ENCODE peak calls at places on chromosome 17, in nine cellular contexts. One of them, this sample, is unnamed.

GRCh38 chr17:49290690-49291326 is 60.2 kb upstream of the PHOSPHO1 start:
- DNase-seq in left colon: peak
- DNase-seq in GM19239: no peak
- DNase-seq in RWPE2: no peak
- DNase-seq in NCI-H1092 treated with DMSO at 0.1 percent for 48 hours: no peak
- DNase-seq in KBM-7: peak
- DNase-seq in posterior cingulate gyrus: no peak
- DNase-seq in HEK293T: peak
- DNase-seq in IMR-90: peak
- DNase-seq in this sample: peak

GRCh38 chr17:75130632-75131277 is 787 bp downstream of the NT5C start:
- DNase-seq in NCI-H1092 treated with DMSO at 0.1 percent for 48 hours: peak
- DNase-seq in left colon: peak
- DNase-seq in posterior cingulate gyrus: no peak
- DNase-seq in IMR-90: peak
- DNase-seq in KBM-7: peak
- DNase-seq in HEK293T: peak
- DNase-seq in RWPE2: no peak
- DNase-seq in GM19239: no peak
- DNase-seq in this sample: peak

GRCh38 chr17:17205368-17206148 is 575 bp downstream of the PLD6 start:
- DNase-seq in IMR-90: peak
- DNase-seq in GM19239: peak
- DNase-seq in NCI-H1092 treated with DMSO at 0.1 percent for 48 hours: peak
- DNase-seq in RWPE2: no peak
- DNase-seq in HEK293T: peak
- DNase-seq in left colon: peak
- DNase-seq in KBM-7: peak
- DNase-seq in posterior cingulate gyrus: peak
- DNase-seq in this sample: peak

GRCh38 chr17:17079336-17079735 is 37.1 kb downstream of the MPRIP start:
- DNase-seq in posterior cingulate gyrus: no peak
- DNase-seq in NCI-H1092 treated with DMSO at 0.1 percent for 48 hours: no peak
- DNase-seq in RWPE2: peak
- DNase-seq in IMR-90: no peak
- DNase-seq in GM19239: no peak
- DNase-seq in left colon: no peak
- DNase-seq in KBM-7: no peak
- DNase-seq in HEK293T: no peak
- DNase-seq in this sample: no peak

GRCh38 chr17:31697838-31698237 is 161.2 kb downstream of the COPRS start:
- DNase-seq in NCI-H1092 treated with DMSO at 0.1 percent for 48 hours: no peak
- DNase-seq in GM19239: no peak
- DNase-seq in KBM-7: no peak
- DNase-seq in left colon: no peak
- DNase-seq in RWPE2: no peak
- DNase-seq in HEK293T: no peak
- DNase-seq in IMR-90: no peak
- DNase-seq in posterior cingulate gyrus: no peak
- DNase-seq in this sample: no peak

GRCh38 chr17:48671697-48672171 is 45.6 kb upstream of the HOXB9 start:
- DNase-seq in posterior cingulate gyrus: peak
- DNase-seq in GM19239: peak
- DNase-seq in IMR-90: peak
- DNase-seq in RWPE2: peak
- DNase-seq in NCI-H1092 treated with DMSO at 0.1 percent for 48 hours: peak
- DNase-seq in HEK293T: peak
- DNase-seq in KBM-7: peak
- DNase-seq in left colon: peak
- DNase-seq in this sample: peak

GRCh38 chr17:81502471-81503017 is 10.1 kb downstream of the ACTG1 start:
- DNase-seq in NCI-H1092 treated with DMSO at 0.1 percent for 48 hours: no peak
- DNase-seq in IMR-90: no peak
- DNase-seq in RWPE2: peak
- DNase-seq in KBM-7: no peak
- DNase-seq in HEK293T: no peak
- DNase-seq in posterior cingulate gyrus: no peak
- DNase-seq in left colon: no peak
- DNase-seq in GM19239: no peak
- DNase-seq in this sample: no peak

GRCh38 chr17:61498595-61498994 is 46.4 kb downstream of the TBX4 start:
- DNase-seq in IMR-90: no peak
- DNase-seq in NCI-H1092 treated with DMSO at 0.1 percent for 48 hours: no peak
- DNase-seq in KBM-7: no peak
- DNase-seq in left colon: no peak
- DNase-seq in posterior cingulate gyrus: no peak
- DNase-seq in GM19239: no peak
- DNase-seq in RWPE2: no peak
- DNase-seq in HEK293T: no peak
- DNase-seq in this sample: no peak

GRCh38 chr17:74055508-74056160 is 147.8 kb upstream of the RPL38 start:
- DNase-seq in KBM-7: no peak
- DNase-seq in posterior cingulate gyrus: no peak
- DNase-seq in RWPE2: no peak
- DNase-seq in NCI-H1092 treated with DMSO at 0.1 percent for 48 hours: peak
- DNase-seq in IMR-90: no peak
- DNase-seq in HEK293T: no peak
- DNase-seq in GM19239: no peak
- DNase-seq in left colon: no peak
- DNase-seq in this sample: no peak

GRCh38 chr17:27567563-27567859 is 63.5 kb upstream of the LGALS9 start:
- DNase-seq in IMR-90: no peak
- DNase-seq in NCI-H1092 treated with DMSO at 0.1 percent for 48 hours: no peak
- DNase-seq in left colon: no peak
- DNase-seq in RWPE2: no peak
- DNase-seq in KBM-7: no peak
- DNase-seq in HEK293T: no peak
- DNase-seq in posterior cingulate gyrus: no peak
- DNase-seq in GM19239: no peak
- DNase-seq in this sample: no peak

GRCh38 chr17:74733365-74734122 is 3.5 kb upstream of the RAB37 start:
- DNase-seq in GM19239: no peak
- DNase-seq in left colon: no peak
- DNase-seq in NCI-H1092 treated with DMSO at 0.1 percent for 48 hours: no peak
- DNase-seq in IMR-90: no peak
- DNase-seq in RWPE2: no peak
- DNase-seq in HEK293T: no peak
- DNase-seq in KBM-7: no peak
- DNase-seq in posterior cingulate gyrus: no peak
- DNase-seq in this sample: no peak

GRCh38 chr17:80866050-80866793 is 125.4 kb upstream of the CHMP6 start:
- DNase-seq in RWPE2: peak
- DNase-seq in GM19239: no peak
- DNase-seq in posterior cingulate gyrus: no peak
- DNase-seq in NCI-H1092 treated with DMSO at 0.1 percent for 48 hours: peak
- DNase-seq in KBM-7: peak
- DNase-seq in HEK293T: peak
- DNase-seq in left colon: peak
- DNase-seq in IMR-90: peak
- DNase-seq in this sample: peak

GRCh38 chr17:17993852-17994251 is 21.2 kb downstream of the DRC3 start:
- DNase-seq in IMR-90: no peak
- DNase-seq in KBM-7: no peak
- DNase-seq in NCI-H1092 treated with DMSO at 0.1 percent for 48 hours: no peak
- DNase-seq in posterior cingulate gyrus: no peak
- DNase-seq in GM19239: no peak
- DNase-seq in RWPE2: no peak
- DNase-seq in HEK293T: no peak
- DNase-seq in left colon: no peak
- DNase-seq in this sample: no peak

GRCh38 chr17:61009619-61010018 is 332.0 kb downstream of the BCAS3 start:
- DNase-seq in left colon: no peak
- DNase-seq in GM19239: no peak
- DNase-seq in KBM-7: no peak
- DNase-seq in NCI-H1092 treated with DMSO at 0.1 percent for 48 hours: no peak
- DNase-seq in posterior cingulate gyrus: no peak
- DNase-seq in RWPE2: no peak
- DNase-seq in IMR-90: peak
- DNase-seq in HEK293T: no peak
- DNase-seq in this sample: peak

GRCh38 chr17:1518410-1518809 is 2.0 kb upstream of the INPP5K start:
- DNase-seq in NCI-H1092 treated with DMSO at 0.1 percent for 48 hours: no peak
- DNase-seq in HEK293T: no peak
- DNase-seq in GM19239: no peak
- DNase-seq in IMR-90: no peak
- DNase-seq in left colon: no peak
- DNase-seq in KBM-7: no peak
- DNase-seq in posterior cingulate gyrus: no peak
- DNase-seq in RWPE2: no peak
- DNase-seq in this sample: no peak

GRCh38 chr17:45139533-45139920 is 4.0 kb downstream of the ACBD4 start:
- DNase-seq in NCI-H1092 treated with DMSO at 0.1 percent for 48 hours: no peak
- DNase-seq in KBM-7: no peak
- DNase-seq in HEK293T: no peak
- DNase-seq in IMR-90: no peak
- DNase-seq in GM19239: no peak
- DNase-seq in left colon: no peak
- DNase-seq in RWPE2: no peak
- DNase-seq in posterior cingulate gyrus: no peak
- DNase-seq in this sample: no peak

GRCh38 chr17:61000911-61001310 is 323.3 kb downstream of the BCAS3 start:
- DNase-seq in HEK293T: no peak
- DNase-seq in GM19239: no peak
- DNase-seq in NCI-H1092 treated with DMSO at 0.1 percent for 48 hours: no peak
- DNase-seq in posterior cingulate gyrus: no peak
- DNase-seq in RWPE2: no peak
- DNase-seq in IMR-90: peak
- DNase-seq in KBM-7: peak
- DNase-seq in left colon: no peak
- DNase-seq in this sample: peak

GRCh38 chr17:31593806-31594205 is 202.3 kb downstream of the RAB11FIP4 start:
- DNase-seq in KBM-7: no peak
- DNase-seq in NCI-H1092 treated with DMSO at 0.1 percent for 48 hours: no peak
- DNase-seq in HEK293T: no peak
- DNase-seq in GM19239: no peak
- DNase-seq in IMR-90: peak
- DNase-seq in RWPE2: no peak
- DNase-seq in left colon: no peak
- DNase-seq in posterior cingulate gyrus: no peak
- DNase-seq in this sample: peak

GRCh38 chr17:68379692-68380677 is 77.3 kb downstream of the WIPI1 start:
- DNase-seq in RWPE2: no peak
- DNase-seq in IMR-90: no peak
- DNase-seq in NCI-H1092 treated with DMSO at 0.1 percent for 48 hours: no peak
- DNase-seq in KBM-7: no peak
- DNase-seq in posterior cingulate gyrus: no peak
- DNase-seq in left colon: no peak
- DNase-seq in GM19239: no peak
- DNase-seq in HEK293T: no peak
- DNase-seq in this sample: no peak

GRCh38 chr17:73747221-73748002 is 103.2 kb upstream of the SDK2 start:
- DNase-seq in KBM-7: no peak
- DNase-seq in NCI-H1092 treated with DMSO at 0.1 percent for 48 hours: peak
- DNase-seq in HEK293T: no peak
- DNase-seq in RWPE2: no peak
- DNase-seq in posterior cingulate gyrus: no peak
- DNase-seq in IMR-90: no peak
- DNase-seq in left colon: no peak
- DNase-seq in GM19239: no peak
- DNase-seq in this sample: no peak

GRCh38 chr17:47986520-47986919 is 15.6 kb downstream of the CDK5RAP3 start:
- DNase-seq in GM19239: no peak
- DNase-seq in HEK293T: no peak
- DNase-seq in NCI-H1092 treated with DMSO at 0.1 percent for 48 hours: no peak
- DNase-seq in left colon: no peak
- DNase-seq in KBM-7: no peak
- DNase-seq in RWPE2: no peak
- DNase-seq in posterior cingulate gyrus: no peak
- DNase-seq in IMR-90: no peak
- DNase-seq in this sample: no peak

GRCh38 chr17:48374650-48375230 is 55.3 kb downstream of the SKAP1 start:
- DNase-seq in posterior cingulate gyrus: no peak
- DNase-seq in RWPE2: no peak
- DNase-seq in left colon: peak
- DNase-seq in IMR-90: no peak
- DNase-seq in KBM-7: peak
- DNase-seq in HEK293T: peak
- DNase-seq in GM19239: no peak
- DNase-seq in NCI-H1092 treated with DMSO at 0.1 percent for 48 hours: peak
- DNase-seq in this sample: no peak

GRCh38 chr17:28563475-28563874 is 7.8 kb downstream of the PIGS start:
- DNase-seq in GM19239: no peak
- DNase-seq in HEK293T: no peak
- DNase-seq in left colon: no peak
- DNase-seq in IMR-90: peak
- DNase-seq in KBM-7: no peak
- DNase-seq in NCI-H1092 treated with DMSO at 0.1 percent for 48 hours: no peak
- DNase-seq in RWPE2: no peak
- DNase-seq in posterior cingulate gyrus: no peak
- DNase-seq in this sample: peak

GRCh38 chr17:10243905-10244844 is 45.8 kb upstream of the GAS7 start:
- DNase-seq in GM19239: no peak
- DNase-seq in NCI-H1092 treated with DMSO at 0.1 percent for 48 hours: no peak
- DNase-seq in HEK293T: no peak
- DNase-seq in left colon: no peak
- DNase-seq in posterior cingulate gyrus: no peak
- DNase-seq in RWPE2: no peak
- DNase-seq in IMR-90: peak
- DNase-seq in KBM-7: no peak
- DNase-seq in this sample: peak

GRCh38 chr17:6498798-6499540 is 54.7 kb downstream of the PIMREG start:
- DNase-seq in KBM-7: no peak
- DNase-seq in left colon: no peak
- DNase-seq in NCI-H1092 treated with DMSO at 0.1 percent for 48 hours: no peak
- DNase-seq in posterior cingulate gyrus: no peak
- DNase-seq in HEK293T: no peak
- DNase-seq in GM19239: no peak
- DNase-seq in RWPE2: no peak
- DNase-seq in IMR-90: no peak
- DNase-seq in this sample: no peak

GRCh38 chr17:78269893-78270490 is 38.6 kb downstream of the TMEM235 start:
- DNase-seq in IMR-90: no peak
- DNase-seq in GM19239: no peak
- DNase-seq in NCI-H1092 treated with DMSO at 0.1 percent for 48 hours: no peak
- DNase-seq in KBM-7: no peak
- DNase-seq in left colon: no peak
- DNase-seq in RWPE2: peak
- DNase-seq in posterior cingulate gyrus: no peak
- DNase-seq in HEK293T: no peak
- DNase-seq in this sample: no peak

GRCh38 chr17:49722066-49722465 is 14.3 kb upstream of the SLC35B1 start:
- DNase-seq in HEK293T: no peak
- DNase-seq in RWPE2: no peak
- DNase-seq in posterior cingulate gyrus: no peak
- DNase-seq in NCI-H1092 treated with DMSO at 0.1 percent for 48 hours: no peak
- DNase-seq in GM19239: no peak
- DNase-seq in IMR-90: no peak
- DNase-seq in KBM-7: no peak
- DNase-seq in left colon: no peak
- DNase-seq in this sample: no peak

GRCh38 chr17:49880291-49881053 is 32.6 kb upstream of the TAC4 start:
- DNase-seq in NCI-H1092 treated with DMSO at 0.1 percent for 48 hours: peak
- DNase-seq in left colon: peak
- DNase-seq in KBM-7: peak
- DNase-seq in GM19239: peak
- DNase-seq in posterior cingulate gyrus: peak
- DNase-seq in HEK293T: peak
- DNase-seq in IMR-90: peak
- DNase-seq in RWPE2: no peak
- DNase-seq in this sample: peak

GRCh38 chr17:27810902-27811557 is 10.7 kb upstream of the NOS2 start:
- DNase-seq in GM19239: no peak
- DNase-seq in RWPE2: no peak
- DNase-seq in posterior cingulate gyrus: no peak
- DNase-seq in NCI-H1092 treated with DMSO at 0.1 percent for 48 hours: no peak
- DNase-seq in KBM-7: no peak
- DNase-seq in left colon: no peak
- DNase-seq in HEK293T: no peak
- DNase-seq in IMR-90: peak
- DNase-seq in this sample: no peak

GRCh38 chr17:18378205-18378505 is 577 bp downstream of the EVPLL start:
- DNase-seq in RWPE2: no peak
- DNase-seq in KBM-7: no peak
- DNase-seq in left colon: no peak
- DNase-seq in HEK293T: no peak
- DNase-seq in GM19239: no peak
- DNase-seq in posterior cingulate gyrus: no peak
- DNase-seq in NCI-H1092 treated with DMSO at 0.1 percent for 48 hours: no peak
- DNase-seq in IMR-90: no peak
- DNase-seq in this sample: no peak

GRCh38 chr17:17693253-17693954 is 12.1 kb downstream of the RAI1 start:
- DNase-seq in IMR-90: no peak
- DNase-seq in left colon: peak
- DNase-seq in HEK293T: no peak
- DNase-seq in NCI-H1092 treated with DMSO at 0.1 percent for 48 hours: peak
- DNase-seq in GM19239: no peak
- DNase-seq in RWPE2: peak
- DNase-seq in KBM-7: peak
- DNase-seq in posterior cingulate gyrus: peak
- DNase-seq in this sample: no peak